ENCODE peak calls at places on chromosomes 1 and 21, in eight cellular contexts. L, M, U, Z, S, Q, Y and C are unnamed samples.

GRCh38 chr1:150281758-150282557 is at the start of gene CIART:
- DNase-seq in L (peak; percentile 90), M (peak; percentile 98), U (peak; percentile 52), Z (peak; percentile 83), S (peak; percentile 91), Q (peak; percentile 85), Y (peak; percentile 100), C (peak; percentile 93)

GRCh38 chr1:17365271-17365670 is 6.7 kb upstream of the PADI6 start:
- DNase-seq in L (no peak), M (no peak), U (no peak), Z (no peak), S (no peak), Q (no peak), Y (no peak), C (no peak)

GRCh38 chr1:234589854-234590620 is 19.9 kb downstream of the IRF2BP2 start:
- DNase-seq in L (no peak), M (no peak), U (peak; percentile 38), Z (peak; percentile 39), S (no peak), Q (no peak), Y (no peak), C (no peak)

GRCh38 chr1:8362701-8363101 is 44.8 kb downstream of the SLC45A1 start:
- DNase-seq in L (no peak), M (no peak), U (no peak), Z (no peak), S (no peak), Q (no peak), Y (no peak), C (no peak)

GRCh38 chr1:226967665-226968064 is 27.6 kb downstream of the COQ8A start:
- DNase-seq in L (no peak), M (no peak), U (no peak), Z (no peak), S (no peak), Q (no peak), Y (peak; percentile 66), C (no peak)

GRCh38 chr1:12636098-12636950 is 7.6 kb upstream of the AADACL4 start:
- DNase-seq in L (peak; percentile 36), M (no peak), U (no peak), Z (no peak), S (peak; percentile 73), Q (peak; percentile 66), Y (peak; percentile 28), C (no peak)

GRCh38 chr1:216926681-216927080 is 203.5 kb upstream of the ESRRG start:
- DNase-seq in L (no peak), M (no peak), U (no peak), Z (no peak), S (no peak), Q (no peak), Y (no peak), C (no peak)

GRCh38 chr1:245334827-245335490 is 180.2 kb downstream of the KIF26B start:
- DNase-seq in L (no peak), M (no peak), U (no peak), Z (no peak), S (no peak), Q (no peak), Y (no peak), C (no peak)

GRCh38 chr1:183633676-183634343 is 1.8 kb downstream of the ARPC5 start:
- DNase-seq in L (no peak), M (no peak), U (no peak), Z (peak; percentile 46), S (peak; percentile 83), Q (no peak), Y (peak; percentile 95), C (no peak)

GRCh38 chr1:68464891-68465290 is 15.1 kb upstream of the RPE65 start:
- DNase-seq in L (no peak), M (no peak), U (no peak), Z (no peak), S (no peak), Q (no peak), Y (no peak), C (no peak)

GRCh38 chr21:31418355-31419001 is 74.4 kb upstream of the TIAM1 start:
- DNase-seq in L (no peak), M (no peak), U (no peak), Z (no peak), S (no peak), Q (no peak), Y (no peak), C (no peak)

DNA sequence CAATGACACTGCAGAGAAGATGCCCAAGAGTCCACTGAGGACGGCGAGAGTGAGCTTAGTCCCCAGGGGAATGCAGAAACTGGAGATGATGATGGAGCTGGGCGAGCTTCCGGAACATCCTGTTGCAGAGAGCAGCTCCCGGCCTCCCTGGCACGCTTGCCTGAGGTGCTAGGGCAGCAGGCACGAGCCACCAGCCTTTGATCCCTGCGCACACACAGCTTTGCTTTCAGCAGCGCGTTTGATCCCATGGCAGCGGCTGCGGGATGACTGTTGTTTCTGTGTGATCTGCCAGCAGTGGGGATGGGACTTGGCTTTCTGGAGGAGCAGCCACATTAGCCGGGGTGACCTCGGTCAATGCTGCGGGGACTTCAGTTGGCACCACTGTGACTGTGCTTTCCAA is 193.1 kb downstream of the KAZN start:
- DNase-seq in L (no peak), M (no peak), U (no peak), Z (no peak), S (no peak), Q (no peak), Y (no peak), C (no peak)
- H3K4me3 ChIP-seq in L (no peak overlapping the region), M (no peak overlapping the region), U (no peak overlapping the region), Z (no peak overlapping the region), S (no peak overlapping the region), Q (no peak overlapping the region), Y (no peak overlapping the region), C (no peak overlapping the region)

GRCh38 chr1:4509206-4509605 is 145.2 kb upstream of the AJAP1 start:
- DNase-seq in L (no peak), M (no peak), U (no peak), Z (no peak), S (no peak), Q (no peak), Y (no peak), C (no peak)
- H3K9me3 ChIP-seq in L (no peaks in the 10 kb centered on the region), M (no peaks in the 10 kb centered on the region), U (no peaks in the 10 kb centered on the region), Z (no peaks in the 10 kb centered on the region), S (peaks cover 4% of the 10 kb centered on the region), Q (no peaks in the 10 kb centered on the region), Y (peaks cover 52% of the 10 kb centered on the region), C (no peaks in the 10 kb centered on the region)

GRCh38 chr21:35231115-35231514 is 182.0 kb upstream of the RUNX1 start:
- DNase-seq in L (no peak), M (no peak), U (no peak), Z (no peak), S (peak; percentile 10), Q (no peak), Y (peak; percentile 55), C (no peak)
- H3K27ac ChIP-seq in L (no peak overlapping the region), M (no peak overlapping the region), U (no peak overlapping the region), Z (no peak overlapping the region), S (no peak overlapping the region), Q (no peak overlapping the region), Y (no peak overlapping the region), C (peak overlapping the region; percentile 47)

GRCh38 chr21:43734131-43734634 is 15.3 kb downstream of the PDXK start:
- DNase-seq in L (peak; percentile 72), M (no peak), U (no peak), Z (no peak), S (no peak), Q (no peak), Y (no peak), C (no peak)
- H3K4me3 ChIP-seq in L (no peak overlapping the region), M (no peak overlapping the region), U (no peak overlapping the region), Z (no peak overlapping the region), S (no peak overlapping the region), Q (no peak overlapping the region), Y (no peak overlapping the region), C (no peak overlapping the region)

GRCh38 chr1:196131691-196132090 is 476.5 kb downstream of the KCNT2 start:
- DNase-seq in L (no peak), M (no peak), U (no peak), Z (no peak), S (no peak), Q (no peak), Y (no peak), C (no peak)
- H3K9me3 ChIP-seq in L (no peaks in the 10 kb centered on the region), M (no peaks in the 10 kb centered on the region), U (peaks cover 2% of the 10 kb centered on the region), Z (no peaks in the 10 kb centered on the region), S (no peaks in the 10 kb centered on the region), Q (no peaks in the 10 kb centered on the region), Y (no peaks in the 10 kb centered on the region), C (no peaks in the 10 kb centered on the region)

GRCh38 chr1:201310251-201310985 is 27.1 kb downstream of the PKP1 start:
- DNase-seq in L (no peak), M (no peak), U (no peak), Z (no peak), S (peak; percentile 20), Q (no peak), Y (no peak), C (no peak)
- H3K27ac ChIP-seq in L (no peak overlapping the region), M (no peak overlapping the region), U (no peak overlapping the region), Z (no peak overlapping the region), S (no peak overlapping the region), Q (no peak overlapping the region), Y (no peak overlapping the region), C (peak overlapping the region; percentile 92)

GRCh38 chr21:45802956-45803612 is 159.6 kb downstream of the PCBP3 start:
- DNase-seq in L (no peak), M (no peak), U (no peak), Z (no peak), S (no peak), Q (no peak), Y (no peak), C (no peak)
- H3K4me3 ChIP-seq in L (no peak overlapping the region), M (no peak overlapping the region), U (no peak overlapping the region), Z (no peak overlapping the region), S (no peak overlapping the region), Q (no peak overlapping the region), Y (no peak overlapping the region), C (no peak overlapping the region)

GRCh38 chr21:27275294-27275927 is 308.5 kb upstream of the ADAMTS5 start:
- DNase-seq in L (no peak), M (no peak), U (no peak), Z (peak; percentile 15), S (no peak), Q (no peak), Y (peak; percentile 88), C (no peak)
- H3K9me3 ChIP-seq in L (no peaks in the 10 kb centered on the region), M (no peaks in the 10 kb centered on the region), U (no peaks in the 10 kb centered on the region), Z (no peaks in the 10 kb centered on the region), S (no peaks in the 10 kb centered on the region), Q (no peaks in the 10 kb centered on the region), Y (no peaks in the 10 kb centered on the region), C (no peaks in the 10 kb centered on the region)

GRCh38 chr1:40014253-40014706 is 26.2 kb upstream of the CAP1 start:
- DNase-seq in L (no peak), M (no peak), U (no peak), Z (no peak), S (peak; percentile 85), Q (no peak), Y (peak; percentile 37), C (no peak)
- H3K27ac ChIP-seq in L (no peak overlapping the region), M (no peak overlapping the region), U (no peak overlapping the region), Z (no peak overlapping the region), S (peak overlapping the region; percentile 92), Q (no peak overlapping the region), Y (peak overlapping the region; percentile 20), C (peak overlapping the region; percentile 68)

DNA sequence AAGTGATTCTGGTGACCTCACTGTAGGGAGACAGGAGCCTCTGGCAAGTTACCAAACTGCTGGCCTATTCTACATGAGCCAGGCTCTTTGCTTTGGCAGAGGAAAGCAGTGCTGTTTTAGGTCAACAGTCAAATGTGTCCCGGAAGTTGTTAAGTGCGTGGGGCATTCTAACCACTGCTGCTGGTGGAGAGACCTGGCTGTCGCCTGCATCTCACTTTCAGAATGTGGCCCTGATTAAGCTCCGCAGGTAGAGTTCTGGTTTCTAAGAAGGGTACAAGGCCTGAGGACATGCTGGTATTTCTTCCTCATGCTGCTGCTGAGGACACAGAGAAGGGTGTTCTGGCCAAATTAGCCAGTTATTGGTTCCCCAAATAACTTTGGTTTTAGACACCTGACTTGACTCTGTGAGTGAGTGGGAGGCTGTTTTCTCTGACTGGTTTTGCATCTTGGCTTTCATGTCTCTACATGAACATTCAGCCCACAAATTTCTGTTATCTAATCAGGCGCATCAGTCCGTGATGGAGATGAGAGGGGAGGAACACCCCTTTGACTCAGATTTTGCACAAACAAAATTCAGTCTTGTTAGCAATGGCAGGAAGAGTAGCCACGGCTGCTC is 120.8 kb downstream of the LMO4 start:
- DNase-seq in L (peak; percentile 70), M (no peak), U (no peak), Z (no peak), S (no peak), Q (peak; percentile 20), Y (peak; percentile 7), C (no peak)
- H3K4me3 ChIP-seq in L (no peak overlapping the region), M (no peak overlapping the region), U (no peak overlapping the region), Z (no peak overlapping the region), S (no peak overlapping the region), Q (no peak overlapping the region), Y (no peak overlapping the region), C (no peak overlapping the region)